ENCODE peak calls at places on chromosomes 2 and 18, in four cellular contexts. One of them, this sample, is unnamed.

GRCh38 chr2:37894601-37895000 is 30.5 kb upstream of the RMDN2 start:
- DNase-seq in RKO: no peak
- DNase-seq in NCI-H774: no peak
- DNase-seq in left ventricle myocardium superior: no peak
- DNase-seq in this sample: no peak

GRCh38 chr2:150370600-150370999 is 116.9 kb downstream of the RND3 start:
- DNase-seq in RKO: no peak
- DNase-seq in NCI-H774: no peak
- DNase-seq in left ventricle myocardium superior: no peak
- DNase-seq in this sample: peak; percentile 14

GRCh38 chr2:29108225-29108624 is 7.0 kb upstream of the CLIP4 start:
- DNase-seq in RKO: peak; percentile 86
- DNase-seq in NCI-H774: no peak
- DNase-seq in left ventricle myocardium superior: peak; percentile 40
- DNase-seq in this sample: peak; percentile 98

GRCh38 chr2:66874411-66874810 is 439.5 kb downstream of the MEIS1 start:
- DNase-seq in RKO: no peak
- DNase-seq in NCI-H774: no peak
- DNase-seq in left ventricle myocardium superior: no peak
- DNase-seq in this sample: no peak

GRCh38 chr2:239462671-239463506 is 62.1 kb upstream of the HDAC4 start:
- DNase-seq in RKO: no peak
- DNase-seq in NCI-H774: no peak
- DNase-seq in left ventricle myocardium superior: no peak
- DNase-seq in this sample: no peak

GRCh38 chr2:42905341-42906114 is 113.1 kb upstream of the HAAO start:
- DNase-seq in RKO: no peak
- DNase-seq in NCI-H774: no peak
- DNase-seq in left ventricle myocardium superior: no peak
- DNase-seq in this sample: no peak

GRCh38 chr2:211982162-211982561 is 556.4 kb downstream of the ERBB4 start:
- DNase-seq in RKO: no peak
- DNase-seq in NCI-H774: no peak
- DNase-seq in left ventricle myocardium superior: no peak
- DNase-seq in this sample: no peak

GRCh38 chr2:20622731-20623130 is 28.2 kb downstream of the HS1BP3 start:
- DNase-seq in RKO: no peak
- DNase-seq in NCI-H774: no peak
- DNase-seq in left ventricle myocardium superior: peak; percentile 90
- DNase-seq in this sample: no peak

GRCh38 chr2:129347486-129348217 is 631.8 kb upstream of the RAB6C start:
- DNase-seq in RKO: no peak
- DNase-seq in NCI-H774: no peak
- DNase-seq in left ventricle myocardium superior: no peak
- DNase-seq in this sample: no peak

GRCh38 chr2:239818086-239818485 is 207.1 kb downstream of the NDUFA10 start:
- DNase-seq in RKO: no peak
- DNase-seq in NCI-H774: no peak
- DNase-seq in left ventricle myocardium superior: no peak
- DNase-seq in this sample: no peak

GRCh38 chr2:96148410-96149217 is 3.4 kb upstream of the DUSP2 start:
- DNase-seq in RKO: peak; percentile 91
- DNase-seq in NCI-H774: peak; percentile 41
- DNase-seq in left ventricle myocardium superior: peak; percentile 60
- DNase-seq in this sample: peak; percentile 87

GRCh38 chr2:224023188-224023587 is 15.9 kb downstream of the SERPINE2 start:
- DNase-seq in RKO: no peak
- DNase-seq in NCI-H774: no peak
- DNase-seq in left ventricle myocardium superior: no peak
- DNase-seq in this sample: peak; percentile 89

GRCh38 chr2:221731432-221731831 is 159.3 kb upstream of the EPHA4 start:
- DNase-seq in RKO: no peak
- DNase-seq in NCI-H774: no peak
- DNase-seq in left ventricle myocardium superior: no peak
- DNase-seq in this sample: peak; percentile 41

GRCh38 chr18:40347261-40347660 is 1607.8 kb upstream of the PIK3C3 start:
- DNase-seq in RKO: no peak
- DNase-seq in NCI-H774: no peak
- DNase-seq in left ventricle myocardium superior: no peak
- DNase-seq in this sample: no peak

GRCh38 chr2:209872675-209873074 is 101.0 kb downstream of the UNC80 start:
- DNase-seq in RKO: no peak
- DNase-seq in NCI-H774: no peak
- DNase-seq in left ventricle myocardium superior: peak; percentile 31
- DNase-seq in this sample: peak; percentile 56

GRCh38 chr2:31329081-31329605 is 85.4 kb downstream of the XDH start:
- DNase-seq in RKO: no peak
- DNase-seq in NCI-H774: no peak
- DNase-seq in left ventricle myocardium superior: no peak
- DNase-seq in this sample: no peak

GRCh38 chr18:57035590-57035989 is 111.3 kb upstream of the BOD1L2 start:
- DNase-seq in RKO: no peak
- DNase-seq in NCI-H774: no peak
- DNase-seq in left ventricle myocardium superior: no peak
- DNase-seq in this sample: no peak

GRCh38 chr2:73999881-74000597 is 15.3 kb downstream of the TET3 start:
- DNase-seq in RKO: no peak
- DNase-seq in NCI-H774: no peak
- DNase-seq in left ventricle myocardium superior: no peak
- DNase-seq in this sample: no peak

GRCh38 chr2:74806355-74806839 is 27.5 kb upstream of the HK2 start:
- DNase-seq in RKO: no peak
- DNase-seq in NCI-H774: no peak
- DNase-seq in left ventricle myocardium superior: no peak
- DNase-seq in this sample: no peak

GRCh38 chr2:144322379-144322778 is 197.5 kb downstream of the ZEB2 start:
- DNase-seq in RKO: no peak
- DNase-seq in NCI-H774: no peak
- DNase-seq in left ventricle myocardium superior: no peak
- DNase-seq in this sample: no peak

GRCh38 chr18:26780520-26781325 is 84.8 kb downstream of the AQP4 start:
- DNase-seq in RKO: no peak
- DNase-seq in NCI-H774: no peak
- DNase-seq in left ventricle myocardium superior: no peak
- DNase-seq in this sample: no peak

GRCh38 chr2:126482582-126483464 is 173.1 kb upstream of the GYPC start:
- DNase-seq in RKO: peak; percentile 8
- DNase-seq in NCI-H774: no peak
- DNase-seq in left ventricle myocardium superior: no peak
- DNase-seq in this sample: no peak

GRCh38 chr2:41595235-41595634 is 452.6 kb upstream of the PKDCC start:
- DNase-seq in RKO: no peak
- DNase-seq in NCI-H774: no peak
- DNase-seq in left ventricle myocardium superior: no peak
- DNase-seq in this sample: peak; percentile 14

GRCh38 chr2:98465456-98466201 is 21.0 kb downstream of the INPP4A start:
- DNase-seq in RKO: no peak
- DNase-seq in NCI-H774: peak; percentile 52
- DNase-seq in left ventricle myocardium superior: peak; percentile 80
- DNase-seq in this sample: peak; percentile 53

GRCh38 chr18:48129621-48130082 is 199.2 kb upstream of the SMAD2 start:
- DNase-seq in RKO: no peak
- DNase-seq in NCI-H774: no peak
- DNase-seq in left ventricle myocardium superior: no peak
- DNase-seq in this sample: no peak

GRCh38 chr2:224946911-224947310 is 95.4 kb downstream of the DOCK10 start:
- DNase-seq in RKO: peak; percentile 40
- DNase-seq in NCI-H774: no peak
- DNase-seq in left ventricle myocardium superior: no peak
- DNase-seq in this sample: peak; percentile 40

GRCh38 chr2:142536964-142537363 is 340.5 kb upstream of the KYNU start:
- DNase-seq in RKO: no peak
- DNase-seq in NCI-H774: no peak
- DNase-seq in left ventricle myocardium superior: no peak
- DNase-seq in this sample: no peak

GRCh38 chr18:57801379-57802165 is 1.5 kb downstream of the ATP8B1 start:
- DNase-seq in RKO: no peak
- DNase-seq in NCI-H774: peak; percentile 23
- DNase-seq in left ventricle myocardium superior: no peak
- DNase-seq in this sample: peak; percentile 29

GRCh38 chr2:121175326-121175725 is 109.7 kb downstream of the TFCP2L1 start:
- DNase-seq in RKO: no peak
- DNase-seq in NCI-H774: no peak
- DNase-seq in left ventricle myocardium superior: no peak
- DNase-seq in this sample: no peak

GRCh38 chr2:98512699-98513098 is 68.0 kb downstream of the INPP4A start:
- DNase-seq in RKO: no peak
- DNase-seq in NCI-H774: no peak
- DNase-seq in left ventricle myocardium superior: no peak
- DNase-seq in this sample: no peak

GRCh38 chr2:191265311-191266170 is 20.3 kb downstream of the MYO1B start:
- DNase-seq in RKO: peak; percentile 43
- DNase-seq in NCI-H774: no peak
- DNase-seq in left ventricle myocardium superior: no peak
- DNase-seq in this sample: peak; percentile 28

GRCh38 chr2:70098032-70098431 is 10.8 kb downstream of the PCBP1 start:
- DNase-seq in RKO: no peak
- DNase-seq in NCI-H774: no peak
- DNase-seq in left ventricle myocardium superior: no peak
- DNase-seq in this sample: no peak

GRCh38 chr2:241568738-241569137 is 10.2 kb downstream of the BOK start:
- DNase-seq in RKO: no peak
- DNase-seq in NCI-H774: no peak
- DNase-seq in left ventricle myocardium superior: no peak
- DNase-seq in this sample: no peak

GRCh38 chr2:33019796-33020195 is 73.0 kb downstream of the LTBP1 start:
- DNase-seq in RKO: no peak
- DNase-seq in NCI-H774: no peak
- DNase-seq in left ventricle myocardium superior: no peak
- DNase-seq in this sample: no peak

GRCh38 chr2:80002112-80002511 is 302.4 kb downstream of the LRRTM1 start:
- DNase-seq in RKO: no peak
- DNase-seq in NCI-H774: no peak
- DNase-seq in left ventricle myocardium superior: no peak
- DNase-seq in this sample: no peak

GRCh38 chr18:76955529-76956170 is 133.3 kb downstream of the ZNF236 start:
- DNase-seq in RKO: no peak
- DNase-seq in NCI-H774: no peak
- DNase-seq in left ventricle myocardium superior: no peak
- DNase-seq in this sample: no peak

GRCh38 chr18:80035997-80036396 is 1.8 kb downstream of the RBFA start:
- DNase-seq in RKO: no peak
- DNase-seq in NCI-H774: no peak
- DNase-seq in left ventricle myocardium superior: no peak
- DNase-seq in this sample: no peak

GRCh38 chr2:98583866-98584618 is 24.3 kb downstream of the COA5 start:
- DNase-seq in RKO: no peak
- DNase-seq in NCI-H774: peak; percentile 16
- DNase-seq in left ventricle myocardium superior: no peak
- DNase-seq in this sample: no peak

GRCh38 chr2:207352978-207353377 is 176.8 kb upstream of the CREB1 start:
- DNase-seq in RKO: no peak
- DNase-seq in NCI-H774: no peak
- DNase-seq in left ventricle myocardium superior: peak; percentile 25
- DNase-seq in this sample: no peak

GRCh38 chr2:214543386-214543955 is 132.6 kb downstream of the VWC2L start:
- DNase-seq in RKO: no peak
- DNase-seq in NCI-H774: no peak
- DNase-seq in left ventricle myocardium superior: no peak
- DNase-seq in this sample: peak; percentile 65